ENCODE peak calls at places on chromosomes 13 and 19, in four cellular contexts. P, H, W and L are unnamed samples.

GRCh38 chr13:55073000-55073399 is 2044.4 kb downstream of the OLFM4 start:
- DNase-seq in H (no peak), P (no peak), W (no peak), L (no peak)

GRCh38 chr13:99836291-99836690 is 135.3 kb downstream of the ZIC5 start:
- DNase-seq in P (no peak), H (no peak), W (no peak), L (no peak)

GRCh38 chr19:9313756-9314155 is 4.1 kb upstream of the ZNF699 start:
- DNase-seq in H (no peak), W (no peak), P (no peak), L (no peak)

GRCh38 chr19:13163609-13164364 is 13.6 kb downstream of the IER2 start:
- DNase-seq in H (no peak), W (peak), P (peak), L (no peak)

GRCh38 chr13:27425151-27425917 is 915 bp downstream of the GTF3A start:
- DNase-seq in P (no peak), W (no peak), H (no peak), L (no peak)

GRCh38 chr19:17341845-17342244 is 4.5 kb downstream of the GTPBP3 start:
- DNase-seq in W (no peak), H (no peak), P (no peak), L (no peak)

GRCh38 chr13:89457977-89458376 is 1786.8 kb downstream of the SLITRK5 start:
- DNase-seq in H (no peak), P (no peak), W (no peak), L (no peak)

GRCh38 chr19:55082023-55082851 is 6.6 kb downstream of the EPS8L1 start:
- DNase-seq in H (no peak), W (peak), P (no peak), L (no peak)

GRCh38 chr13:45492538-45492937 is 27.8 kb downstream of the COG3 start:
- DNase-seq in H (no peak), P (no peak), W (no peak), L (no peak)

GRCh38 chr19:3696660-3696995 is 3.6 kb downstream of the PIP5K1C start:
- DNase-seq in P (no peak), W (no peak), H (no peak), L (no peak)

GRCh38 chr19:45403781-45404556 is 900 bp downstream of the PPP1R13L start:
- DNase-seq in P (peak), W (peak), H (no peak), L (peak)

GRCh38 chr19:17778621-17779280 is 16.2 kb upstream of the B3GNT3 start:
- DNase-seq in W (no peak), H (no peak), P (no peak), L (no peak)

GRCh38 chr13:113978741-113979481 is 5.0 kb upstream of the C13orf46 start:
- DNase-seq in H (no peak), P (no peak), W (no peak), L (no peak)

GRCh38 chr19:50870417-50871089 is 2.7 kb upstream of the KLK2 start:
- DNase-seq in H (no peak), P (no peak), W (peak), L (peak)

GRCh38 chr13:50901701-50902100 is 7.9 kb upstream of the RNASEH2B start:
- DNase-seq in P (no peak), W (no peak), H (no peak), L (no peak)

GRCh38 chr13:67168384-67168783 is 61.8 kb downstream of the PCDH9 start:
- DNase-seq in H (no peak), P (no peak), W (no peak), L (no peak)

GRCh38 chr19:32830231-32831014 is 39.1 kb downstream of the SLC7A9 start:
- DNase-seq in W (no peak), H (no peak), P (no peak), L (no peak)

GRCh38 chr13:94764576-94765321 is 52.4 kb upstream of the SOX21 start:
- DNase-seq in P (no peak), H (no peak), W (no peak), L (no peak)

GRCh38 chr13:113532156-113532806 is 41.8 kb upstream of the DCUN1D2 start:
- DNase-seq in W (no peak), P (no peak), H (no peak), L (no peak)

GRCh38 chr13:113955235-113955634 is 18.6 kb downstream of the C13orf46 start:
- DNase-seq in W (no peak), P (no peak), H (no peak), L (no peak)

GRCh38 chr19:51127755-51128154 is 3.0 kb downstream of the SIGLEC9 start:
- DNase-seq in H (no peak), W (peak), P (peak), L (no peak)

GRCh38 chr19:18270304-18270703 is 3.9 kb downstream of the IQCN start:
- DNase-seq in H (no peak), P (no peak), W (no peak), L (no peak)

GRCh38 chr13:33453911-33454310 is 168.4 kb upstream of the STARD13 start:
- DNase-seq in H (no peak), W (no peak), P (no peak), L (no peak)

GRCh38 chr19:6996810-6997209 is 24.4 kb downstream of the MBD3L2B start:
- DNase-seq in H (no peak), W (no peak), P (no peak), L (no peak)

GRCh38 chr19:48872884-48873475 is 759 bp downstream of the PPP1R15A start:
- DNase-seq in W (peak), H (peak), P (peak), L (peak)

GRCh38 chr13:25966086-25966485 is 85.7 kb downstream of the SHISA2 start:
- DNase-seq in W (peak), P (no peak), H (no peak), L (no peak)

GRCh38 chr19:41521860-41522555 is 54.0 kb upstream of the CEACAM21 start:
- DNase-seq in H (no peak), W (no peak), P (no peak), L (no peak)

GRCh38 chr13:32636711-32637110 is 50.5 kb downstream of the PDS5B start:
- DNase-seq in P (no peak), H (no peak), W (no peak), L (no peak)

GRCh38 chr13:97279913-97280312 is 57.8 kb downstream of the MBNL2 start:
- DNase-seq in P (no peak), H (no peak), W (no peak), L (no peak)

GRCh38 chr13:97281028-97281427 is 58.9 kb downstream of the MBNL2 start:
- DNase-seq in H (no peak), P (no peak), W (no peak), L (no peak)

GRCh38 chr13:97279079-97279411 is 56.9 kb downstream of the MBNL2 start:
- DNase-seq in P (no peak), W (no peak), H (no peak), L (no peak)

GRCh38 chr13:97278395-97279078 is 56.4 kb downstream of the MBNL2 start:
- DNase-seq in H (no peak), W (no peak), P (no peak), L (no peak)

GRCh38 chr13:97280478-97280877 is 58.3 kb downstream of the MBNL2 start:
- DNase-seq in W (no peak), H (no peak), P (no peak), L (no peak)
- TF ChIP-seq SPI1 in W (no peak), H (no peak), P (no peak), L (no peak)

GRCh38 chr19:2015611-2015950 is at the start of gene BTBD2:
- DNase-seq in H (no peak), P (peak), W (peak), L (no peak)
- TF ChIP-seq SPI1 in H (no peak), P (no peak), W (no peak), L (no peak)

DNA sequence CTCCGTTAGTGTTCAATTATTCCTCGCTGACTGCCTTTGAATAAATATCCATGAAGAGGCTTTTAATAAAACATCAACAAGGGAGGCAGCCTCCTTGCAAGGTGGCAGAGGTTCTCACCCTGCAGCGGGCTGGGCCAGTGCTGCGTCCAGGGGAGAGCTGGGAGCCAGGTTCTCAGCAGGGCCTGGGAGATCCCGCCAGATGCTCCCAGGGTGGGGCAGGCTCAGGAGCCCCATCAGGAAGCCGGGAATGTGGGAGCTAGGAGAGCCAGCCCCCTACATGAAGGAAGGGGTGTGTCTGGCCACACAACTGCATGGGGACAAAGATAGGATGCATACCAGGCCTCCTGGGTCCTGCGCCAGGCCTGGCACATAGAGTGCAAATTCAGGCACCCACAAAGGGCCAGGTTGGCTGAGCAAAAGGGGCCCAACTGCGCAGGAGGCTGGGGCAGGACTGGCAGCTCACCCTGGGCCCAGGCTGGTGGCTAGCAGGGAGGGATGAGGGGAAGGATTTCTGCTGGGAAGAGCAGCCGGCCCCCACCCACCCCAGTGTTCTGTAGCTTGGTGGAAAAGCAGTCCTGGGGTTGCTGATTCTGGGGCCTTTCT is 22.8 kb downstream of the VSTM2B start:
- DNase-seq in H (no peak), P (no peak), W (no peak), L (no peak)
- TF ChIP-seq SPI1 in H (no peak), P (no peak), W (no peak), L (no peak)

GRCh38 chr13:70849267-70849666 is 741.0 kb upstream of the KLHL1 start:
- DNase-seq in P (no peak), W (no peak), H (no peak), L (no peak)

GRCh38 chr13:70841240-70842061 is 733.2 kb upstream of the KLHL1 start:
- DNase-seq in H (no peak), P (no peak), W (no peak), L (no peak)

GRCh38 chr13:70842062-70842644 is 733.9 kb upstream of the KLHL1 start:
- DNase-seq in H (no peak), P (no peak), W (no peak), L (no peak)

GRCh38 chr13:70844391-70845108 is 736.3 kb upstream of the KLHL1 start:
- DNase-seq in P (no peak), H (no peak), W (no peak), L (no peak)
- TF ChIP-seq SPI1 in P (no peak), H (no peak), W (no peak), L (no peak)

GRCh38 chr13:84574851-84575250 is 692.6 kb upstream of the SLITRK1 start:
- DNase-seq in W (no peak), H (no peak), P (no peak), L (no peak)
- TF ChIP-seq SPI1 in W (no peak), H (no peak), P (no peak), L (no peak)

DNA sequence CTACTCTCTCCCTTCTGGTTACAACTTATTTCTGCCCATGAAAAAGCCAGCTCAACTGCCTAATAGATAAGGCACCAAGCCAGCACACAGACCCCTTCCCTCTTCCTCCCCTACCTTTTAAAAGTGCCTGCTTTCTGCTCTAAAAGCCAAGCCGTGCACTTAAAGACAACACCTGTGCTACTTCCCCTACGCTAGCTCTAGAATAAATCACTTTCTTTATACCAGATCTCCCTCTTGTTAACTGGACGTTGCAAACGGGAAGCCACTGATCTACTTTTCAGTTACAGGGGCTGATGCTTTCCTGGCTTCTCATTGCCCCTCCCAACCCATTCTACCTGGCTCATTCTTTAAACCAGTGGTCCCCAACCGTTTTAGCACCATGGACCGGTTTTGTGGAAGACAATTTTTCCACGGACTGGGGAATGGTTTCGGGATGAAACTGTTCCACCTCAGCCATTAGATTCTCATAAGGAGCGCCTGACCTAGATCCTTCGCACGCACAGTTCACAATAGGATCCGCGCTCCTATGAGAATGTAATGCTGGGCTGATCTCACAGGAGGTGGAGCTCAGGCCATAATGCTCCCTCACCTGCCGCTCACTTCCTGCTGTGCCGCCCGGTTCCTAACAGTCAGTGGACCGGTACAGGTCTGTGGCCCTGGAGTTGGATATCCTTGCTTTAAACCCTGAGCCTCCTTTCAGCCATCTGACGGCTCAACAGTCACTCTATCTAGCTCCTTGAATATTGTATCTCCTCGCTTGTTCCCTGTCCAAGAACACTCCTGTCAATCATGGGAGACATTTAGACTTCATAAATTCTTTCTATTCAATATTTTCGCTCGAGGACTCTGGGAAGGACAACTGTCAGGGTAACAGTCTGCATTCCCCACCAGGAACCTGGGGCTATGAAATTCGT is 839 bp upstream of the ZNF223 start:
- DNase-seq in P (peak), H (no peak), W (no peak), L (no peak)
- TF ChIP-seq SPI1 in P (no peak), H (no peak), W (no peak), L (no peak)

GRCh38 chr13:49627831-49628652 is at the start of gene ARL11:
- DNase-seq in P (peak), W (peak), H (peak), L (peak)
- TF ChIP-seq SPI1 in P (peak), W (peak), H (peak), L (peak)